ENCODE peak calls at places on chromosomes 3 and 15, in five cellular contexts. W, S, H, M and V are unnamed samples.

GRCh38 chr3:60752800-60753199 is 498.5 kb downstream of the FHIT start:
- DNase-seq in W (no peak), S (no peak), H (peak), M (no peak), V (no peak)

GRCh38 chr15:41620536-41621199 is 39.5 kb upstream of the MGA start:
- DNase-seq in S (no peak), H (no peak), W (peak), M (peak), V (no peak)

GRCh38 chr15:87863152-87863551 is 393.4 kb downstream of the NTRK3 start:
- DNase-seq in S (no peak), H (no peak), M (no peak), W (no peak), V (no peak)

GRCh38 chr3:127699098-127699945 is 26.6 kb downstream of the ABTB1 start:
- DNase-seq in H (no peak), M (no peak), S (peak), W (no peak), V (no peak)

GRCh38 chr3:17412950-17413530 is 329.4 kb downstream of the TBC1D5 start:
- DNase-seq in M (peak), W (peak), S (no peak), H (peak), V (no peak)

GRCh38 chr3:168094877-168095610 is 680 bp downstream of the GOLIM4 start:
- DNase-seq in W (peak), H (peak), S (peak), M (peak), V (peak)

GRCh38 chr3:128683957-128684356 is 33.3 kb upstream of the RPN1 start:
- DNase-seq in H (no peak), M (no peak), S (no peak), W (no peak), V (no peak)

GRCh38 chr3:156818890-156819289 is 7.3 kb upstream of the LEKR1 start:
- DNase-seq in M (peak), W (peak), H (peak), S (no peak), V (no peak)

GRCh38 chr3:125651246-125651645 is 55.9 kb upstream of the OSBPL11 start:
- DNase-seq in S (no peak), H (peak), W (peak), M (peak), V (no peak)

GRCh38 chr3:170745211-170745718 is 124.7 kb downstream of the RPL22L1 start:
- DNase-seq in M (no peak), H (peak), S (no peak), W (peak), V (no peak)

GRCh38 chr15:63308947-63309346 is 31.5 kb downstream of the APH1B start:
- DNase-seq in S (no peak), W (no peak), H (no peak), M (no peak), V (no peak)

GRCh38 chr3:191894406-191894805 is 433.4 kb downstream of the PYDC2 start:
- DNase-seq in M (no peak), S (no peak), W (no peak), H (no peak), V (no peak)

GRCh38 chr15:62145015-62145735 is 19.9 kb downstream of the C2CD4B start:
- DNase-seq in H (no peak), W (peak), M (no peak), S (no peak), V (no peak)

GRCh38 chr15:50353999-50354837 is 780 bp downstream of the GABPB1 start:
- DNase-seq in S (peak), H (peak), M (peak), W (peak), V (peak)

GRCh38 chr3:51718547-51719412 is 11.9 kb downstream of the GRM2 start:
- DNase-seq in H (peak), S (peak), W (peak), M (peak), V (no peak)

GRCh38 chr15:93058904-93059427 is 30.0 kb downstream of the RGMA start:
- DNase-seq in W (no peak), H (no peak), S (no peak), M (no peak), V (no peak)
- H3K4me3 ChIP-seq in W (no peak), H (no peak), S (no peak), M (no peak), V (no peak)

GRCh38 chr3:119035014-119035346 is 334 bp upstream of the IGSF11 start:
- DNase-seq in H (no peak), W (no peak), M (no peak), S (no peak), V (no peak)

GRCh38 chr3:119033393-119034255 is 1.0 kb downstream of the IGSF11 start:
- DNase-seq in S (no peak), H (no peak), M (no peak), W (no peak), V (no peak)

DNA sequence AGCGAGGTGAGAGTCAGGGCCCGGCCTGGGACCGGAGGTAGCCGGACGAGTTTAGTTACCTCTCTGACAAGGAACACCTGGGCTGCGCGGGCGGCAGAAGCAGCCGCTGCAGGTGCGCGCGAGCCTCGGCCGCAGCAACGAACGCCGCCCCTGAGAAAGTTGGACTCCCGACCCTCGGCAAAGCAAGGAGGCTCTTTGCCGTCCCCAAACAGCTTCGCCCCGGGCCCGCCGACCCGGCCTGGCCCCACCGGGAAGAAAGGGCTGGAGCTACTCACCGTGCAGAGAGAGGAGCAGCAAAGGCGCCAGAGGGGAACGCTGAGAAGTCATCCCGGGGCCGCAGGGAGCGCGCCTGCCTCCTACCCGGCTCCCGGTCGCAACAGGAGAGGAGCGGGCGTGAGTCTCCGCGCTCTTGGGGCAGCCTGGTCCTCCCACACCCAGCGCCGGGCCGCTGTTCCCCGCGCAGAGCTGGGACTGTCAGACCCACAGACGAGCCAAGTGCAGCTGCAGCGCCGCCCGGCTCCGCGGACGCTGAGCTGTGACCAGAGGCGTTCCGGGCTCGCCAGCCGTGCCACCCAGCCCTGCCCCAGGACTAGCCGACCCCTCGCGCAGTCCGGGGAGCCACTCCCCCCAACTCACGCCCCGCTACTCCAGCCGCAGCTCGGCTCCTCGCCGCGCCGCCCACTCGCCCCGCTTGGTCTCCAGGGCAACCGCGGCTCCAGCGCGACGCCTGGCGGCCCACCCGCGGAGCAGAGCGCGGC is at the start of gene IGSF11:
- DNase-seq in M (peak), H (peak), W (peak), S (peak), V (peak)
- H3K4me3 ChIP-seq in M (peak), H (peak), W (peak), S (peak), V (peak)

GRCh38 chr15:64878708-64879107 is 33.0 kb upstream of the ANKDD1A start:
- DNase-seq in H (no peak), M (no peak), W (no peak), S (no peak), V (no peak)

GRCh38 chr15:64877435-64877834 is 34.3 kb upstream of the ANKDD1A start:
- DNase-seq in S (peak), H (no peak), W (no peak), M (no peak), V (no peak)

GRCh38 chr15:64888336-64888735 is 23.4 kb upstream of the ANKDD1A start:
- DNase-seq in W (no peak), S (no peak), M (no peak), H (no peak), V (no peak)

GRCh38 chr15:64883997-64884511 is 27.6 kb upstream of the ANKDD1A start:
- DNase-seq in S (peak), W (peak), M (peak), H (peak), V (no peak)

DNA sequence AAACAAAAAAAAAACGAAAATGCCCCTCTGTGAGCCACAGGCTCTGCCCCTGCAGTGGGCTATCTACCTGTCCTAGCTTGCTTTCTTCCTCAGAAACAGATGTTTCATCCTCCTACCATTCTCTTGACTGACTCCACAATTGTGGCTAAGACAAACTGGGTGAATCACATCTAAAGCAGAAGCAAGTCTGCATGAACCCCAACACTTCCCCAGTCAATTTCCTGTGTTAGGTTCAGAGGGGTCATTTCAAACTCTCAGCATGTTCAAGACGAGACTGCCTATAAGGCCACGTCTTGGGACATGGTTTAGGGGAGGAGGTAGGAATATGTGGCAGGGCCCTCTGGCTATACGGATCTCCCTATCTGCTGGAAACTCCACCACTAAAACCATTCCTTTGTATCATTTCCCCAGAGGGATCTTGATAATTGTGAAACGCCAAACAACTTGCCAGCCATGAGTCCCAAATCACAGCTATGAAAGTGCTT is 28.6 kb upstream of the ANKDD1A start:
- DNase-seq in W (peak), H (peak), M (no peak), S (no peak), V (no peak)
- H3K4me3 ChIP-seq in W (no peak), H (no peak), M (no peak), S (no peak), V (no peak)

DNA sequence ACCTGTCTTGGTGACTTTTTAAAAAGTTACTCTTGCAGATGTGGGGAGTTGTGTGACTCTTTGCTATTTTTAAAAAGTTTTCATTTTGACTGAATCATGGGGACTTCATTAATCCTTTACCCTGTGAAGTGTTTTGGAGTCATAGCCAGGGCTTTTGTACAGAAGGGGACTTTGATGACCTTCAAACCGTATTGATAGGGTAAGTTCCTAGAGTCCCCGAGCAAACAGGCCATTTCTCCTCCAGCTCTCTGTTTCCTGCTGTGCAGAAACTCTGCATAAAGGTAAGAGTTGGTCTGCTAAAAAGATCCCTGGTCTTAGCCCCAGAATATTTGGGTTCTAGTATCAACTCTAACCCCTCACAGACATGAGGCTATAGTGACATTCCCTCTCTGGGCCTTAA is 170.8 kb upstream of the BCL6 start:
- DNase-seq in M (no peak), H (no peak), W (no peak), S (no peak), V (no peak)
- H3K4me3 ChIP-seq in M (no peak), H (no peak), W (no peak), S (no peak), V (no peak)

GRCh38 chr3:99896482-99896881 is 78.8 kb downstream of the CMSS1 start:
- DNase-seq in H (no peak), S (no peak), M (no peak), W (no peak), V (no peak)
- H3K4me3 ChIP-seq in H (no peak), S (no peak), M (no peak), W (no peak), V (no peak)

GRCh38 chr3:150544726-150545125 is 1.6 kb downstream of the SERP1 start:
- DNase-seq in W (peak), H (peak), S (no peak), M (no peak), V (no peak)

GRCh38 chr3:150545419-150546225 is 674 bp downstream of the SERP1 start:
- DNase-seq in S (no peak), M (peak), H (peak), W (peak), V (no peak)

GRCh38 chr3:150543128-150543527 is 3.2 kb downstream of the SERP1 start:
- DNase-seq in M (no peak), H (no peak), W (no peak), S (no peak), V (no peak)

GRCh38 chr3:150543531-150543930 is 2.8 kb downstream of the SERP1 start:
- DNase-seq in H (no peak), M (no peak), S (no peak), W (no peak), V (no peak)

DNA sequence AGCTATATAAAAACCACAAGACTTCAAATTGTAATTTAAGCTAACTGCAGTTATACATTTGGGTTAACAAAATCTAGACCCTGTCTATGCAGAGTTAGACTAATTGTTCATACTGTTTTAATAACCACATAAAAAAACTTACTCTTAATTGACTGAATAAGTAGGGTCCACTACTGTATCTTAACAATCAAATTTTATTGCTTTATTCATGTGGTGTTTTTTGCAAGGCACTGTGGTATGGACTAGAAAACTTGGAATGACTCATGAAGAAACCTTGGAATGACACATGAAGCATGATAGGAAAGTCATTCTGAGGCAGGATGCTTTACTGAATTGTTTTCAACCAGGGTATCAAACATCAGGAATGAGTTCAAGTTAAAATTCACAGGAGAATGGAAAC is 2.3 kb downstream of the SERP1 start:
- DNase-seq in M (no peak), W (peak), S (no peak), H (peak), V (no peak)
- H3K4me3 ChIP-seq in M (peak), W (peak), S (peak), H (peak), V (no peak)

GRCh38 chr3:48486952-48487351 is 17.0 kb downstream of the SHISA5 start:
- DNase-seq in S (no peak), H (no peak), M (no peak), W (no peak), V (no peak)
- H3K4me3 ChIP-seq in S (no peak), H (no peak), M (no peak), W (no peak), V (no peak)

DNA sequence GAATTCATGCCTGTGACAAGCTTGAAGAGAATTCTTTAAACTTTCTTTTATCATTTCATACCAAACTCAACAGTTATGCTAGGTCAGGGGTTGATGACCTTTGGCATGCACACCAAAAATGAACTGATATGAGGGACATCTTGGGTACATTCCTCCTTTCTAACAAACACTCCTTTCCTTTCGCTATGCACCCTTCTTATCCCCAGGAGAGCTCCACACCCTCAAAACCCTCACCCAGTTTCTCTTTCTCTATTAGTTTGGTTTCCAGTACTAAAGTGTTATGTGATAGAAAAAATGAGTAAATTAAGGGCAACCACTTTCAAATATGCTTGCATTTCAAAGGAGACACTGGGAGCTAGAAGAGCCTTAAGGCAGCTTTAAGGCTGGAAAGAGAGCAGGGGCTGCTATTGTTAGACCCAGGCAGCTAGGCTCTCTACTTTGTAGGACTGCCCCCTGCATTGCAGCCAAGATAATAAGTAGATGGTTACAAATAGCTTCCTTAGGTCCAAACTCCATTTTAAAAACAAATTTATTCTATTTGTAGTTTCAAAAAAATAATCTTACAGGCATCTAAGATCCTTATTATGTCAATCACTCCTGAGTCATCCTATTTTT is 244.3 kb downstream of the ZIC1 start:
- DNase-seq in H (no peak), W (no peak), M (no peak), S (no peak), V (no peak)
- H3K4me3 ChIP-seq in H (no peak), W (no peak), M (no peak), S (no peak), V (no peak)